ENCODE peak calls at places on chromosomes 12 and 14, in eight cellular contexts. M is endothelial cell; D is activated CD4-positive, alpha-beta T cell treated with anti-CD3 and anti-CD28 coated beads for 24 hours; P is GM12865; S is stimulated activated CD4-positive, alpha-beta T cell treated with anti-CD3 and anti-CD28 coated beads, Interleukin-4, amount 100 ng/mL, for 48 hours; R is AG04450; G is HS-5; Q is GDM1. H is an unnamed sample.

GRCh38 chr14:61754627-61755381 is 7.4 kb upstream of the SNAPC1 start:
- DNase-seq in M (no peak), D (no peak), P (no peak), S (no peak), R (no peak), G (peak), Q (no peak), H (no peak)

GRCh38 chr12:15276088-15276698 is 46.1 kb upstream of the PTPRO start:
- DNase-seq in M (peak), D (no peak), P (peak), S (no peak), R (no peak), G (peak), Q (no peak), H (no peak)

GRCh38 chr12:106080111-106080732 is 58.5 kb downstream of the NUAK1 start:
- DNase-seq in M (no peak), D (no peak), P (no peak), S (no peak), R (no peak), G (no peak), Q (no peak), H (no peak)

GRCh38 chr12:101829639-101830390 is 944 bp downstream of the GNPTAB start:
- DNase-seq in M (no peak), D (no peak), P (peak), S (no peak), R (no peak), G (no peak), Q (no peak), H (no peak)

GRCh38 chr14:72962829-72963312 is 36.6 kb downstream of the DCAF4 start:
- DNase-seq in M (no peak), D (no peak), P (peak), S (no peak), R (peak), G (peak), Q (no peak), H (no peak)

GRCh38 chr14:77140937-77141591 is 527 bp downstream of the ZDHHC22 start:
- DNase-seq in M (peak), D (no peak), P (no peak), S (no peak), R (no peak), G (no peak), Q (no peak), H (no peak)

GRCh38 chr12:85457026-85457425 is 177.0 kb downstream of the ALX1 start:
- DNase-seq in M (no peak), D (no peak), P (no peak), S (no peak), R (no peak), G (no peak), Q (no peak), H (no peak)

GRCh38 chr14:92473261-92473946 is 40.2 kb upstream of the RIN3 start:
- DNase-seq in M (no peak), D (no peak), P (no peak), S (no peak), R (no peak), G (peak), Q (no peak), H (no peak)

GRCh38 chr14:100522616-100523021 is 64.6 kb downstream of the BEGAIN start:
- DNase-seq in M (no peak), D (no peak), P (no peak), S (no peak), R (no peak), G (no peak), Q (no peak), H (no peak)

GRCh38 chr14:81220767-81221578 is at the start of gene GTF2A1:
- DNase-seq in M (peak), D (peak), P (peak), S (peak), R (peak), G (peak), Q (peak), H (peak)

GRCh38 chr12:82034769-82035168 is 275.6 kb upstream of the PPFIA2 start:
- DNase-seq in M (no peak), D (no peak), P (no peak), S (no peak), R (no peak), G (no peak), Q (no peak), H (no peak)

GRCh38 chr12:100554608-100555077 is 18.8 kb upstream of the GAS2L3 start:
- DNase-seq in M (peak), D (no peak), P (peak), S (no peak), R (peak), G (peak), Q (no peak), H (no peak)

GRCh38 chr12:128969480-128970055 is 116.3 kb downstream of the GLT1D1 start:
- DNase-seq in M (peak), D (no peak), P (peak), S (peak), R (no peak), G (no peak), Q (no peak), H (no peak)

GRCh38 chr14:91685600-91685999 is 46.3 kb downstream of the CATSPERB start:
- DNase-seq in M (no peak), D (no peak), P (no peak), S (no peak), R (no peak), G (no peak), Q (no peak), H (no peak)

GRCh38 chr12:111451649-111452129 is 46.0 kb downstream of the SH2B3 start:
- DNase-seq in M (no peak), D (no peak), P (peak), S (no peak), R (no peak), G (no peak), Q (no peak), H (no peak)

GRCh38 chr14:100532154-100532915 is 54.9 kb downstream of the BEGAIN start:
- DNase-seq in M (no peak), D (no peak), P (no peak), S (no peak), R (no peak), G (no peak), Q (no peak), H (no peak)

GRCh38 chr14:91774138-91775096 is 42.5 kb upstream of the CATSPERB start:
- DNase-seq in M (no peak), D (no peak), P (peak), S (no peak), R (no peak), G (no peak), Q (peak), H (no peak)

GRCh38 chr14:70289138-70289537 is 70.3 kb downstream of the COX16 start:
- DNase-seq in M (no peak), D (peak), P (peak), S (peak), R (no peak), G (no peak), Q (peak), H (no peak)

GRCh38 chr14:31717294-31718085 is 156.3 kb downstream of the NUBPL start:
- DNase-seq in M (no peak), D (no peak), P (no peak), S (no peak), R (no peak), G (no peak), Q (no peak), H (no peak)

GRCh38 chr14:80310950-80311349 is 99.6 kb upstream of the DIO2 start:
- DNase-seq in M (no peak), D (no peak), P (no peak), S (no peak), R (no peak), G (no peak), Q (no peak), H (no peak)

GRCh38 chr12:105041186-105041585 is 43.1 kb downstream of the ALDH1L2 start:
- DNase-seq in M (no peak), D (no peak), P (no peak), S (no peak), R (no peak), G (no peak), Q (no peak), H (no peak)

GRCh38 chr12:50508420-50508819 is 3.6 kb downstream of the DIP2B start:
- DNase-seq in M (no peak), D (no peak), P (no peak), S (no peak), R (no peak), G (no peak), Q (no peak), H (no peak)

GRCh38 chr12:53828598-53828997 is 76.8 kb upstream of the CISTR start:
- DNase-seq in M (no peak), D (no peak), P (no peak), S (no peak), R (no peak), G (no peak), Q (no peak), H (no peak)

GRCh38 chr12:101018540-101018939 is 191.5 kb downstream of the SLC5A8 start:
- DNase-seq in M (no peak), D (no peak), P (no peak), S (no peak), R (peak), G (peak), Q (no peak), H (no peak)

GRCh38 chr14:71119075-71119474 is 211.8 kb downstream of the PCNX1 start:
- DNase-seq in M (no peak), D (no peak), P (no peak), S (no peak), R (no peak), G (no peak), Q (no peak), H (no peak)

GRCh38 chr12:78232756-78233155 is 402.1 kb downstream of the NAV3 start:
- DNase-seq in M (no peak), D (no peak), P (no peak), S (no peak), R (no peak), G (no peak), Q (no peak), H (no peak)

GRCh38 chr12:109625131-109625559 is 51.6 kb downstream of the MVK start:
- DNase-seq in M (no peak), D (no peak), P (no peak), S (no peak), R (no peak), G (peak), Q (no peak), H (no peak)

GRCh38 chr12:110349521-110350151 is 53.9 kb downstream of the ANAPC7 start:
- DNase-seq in M (no peak), D (peak), P (no peak), S (peak), R (no peak), G (no peak), Q (peak), H (no peak)